ENCODE peak calls at places on chromosomes 12 and 14, in ten cellular contexts. C, D, W, H, X, S, L, F, E and T are unnamed samples.

GRCh38 chr12:65881348-65881961 is 57.2 kb downstream of the HMGA2 start:
- DNase-seq in E (no peak), W (no peak), F (peak), S (no peak), D (peak), H (no peak), X (no peak), C (no peak), L (no peak), T (no peak)

GRCh38 chr12:93819048-93819491 is 141.9 kb downstream of the CRADD start:
- DNase-seq in D (peak), F (peak), C (no peak), L (no peak), E (no peak), S (no peak), W (peak), H (no peak), X (no peak), T (no peak)

GRCh38 chr14:65566820-65567522 is 154.4 kb downstream of the FUT8 start:
- DNase-seq in X (no peak), S (no peak), E (no peak), H (no peak), L (no peak), F (no peak), W (peak), D (no peak), C (no peak), T (no peak)

GRCh38 chr12:85951823-85952222 is 77.7 kb downstream of the NTS start:
- DNase-seq in C (peak), X (no peak), F (no peak), L (no peak), W (peak), E (no peak), S (no peak), H (no peak), D (peak), T (no peak)

GRCh38 chr14:53861781-53862180 is 94.8 kb downstream of the BMP4 start:
- DNase-seq in W (no peak), E (no peak), L (no peak), F (no peak), H (no peak), C (no peak), X (no peak), S (no peak), D (no peak), T (no peak)

GRCh38 chr12:41531147-41531829 is 343.2 kb downstream of the PDZRN4 start:
- DNase-seq in S (no peak), F (peak), D (peak), W (no peak), E (no peak), C (no peak), H (no peak), L (no peak), X (no peak), T (no peak)

GRCh38 chr14:85535916-85536834 is 6.2 kb downstream of the FLRT2 start:
- DNase-seq in L (no peak), W (peak), H (no peak), E (no peak), X (peak), C (no peak), F (peak), D (peak), S (no peak), T (peak)

GRCh38 chr12:48961331-48961730 is 4.0 kb upstream of the ARF3 start:
- DNase-seq in L (no peak), S (no peak), D (no peak), W (no peak), E (no peak), C (no peak), F (no peak), X (no peak), H (no peak), T (no peak)

GRCh38 chr14:100772607-100773165 is 46.0 kb downstream of the DLK1 start:
- DNase-seq in X (no peak), H (no peak), S (no peak), L (no peak), D (no peak), F (no peak), C (no peak), E (no peak), W (no peak), T (no peak)